ENCODE peak calls at places on chromosome 14, in six cellular contexts. J is lower lobe of right lung, Q is DMS53, A is mesendoderm, D is kidney, K is RWPE1. E is an unnamed sample.

GRCh38 chr14:54447231-54447692 is 6.1 kb upstream of the CNIH1 start:
- DNase-seq in J (peak; percentile 52), Q (no peak), A (no peak), D (no peak), K (peak; percentile 80), E (no peak)

GRCh38 chr14:88599321-88599720 is 36.5 kb downstream of the ZC3H14 start:
- DNase-seq in J (no peak), Q (no peak), A (no peak), D (no peak), K (no peak), E (no peak)

GRCh38 chr14:73777420-73777819 is 63.2 kb upstream of the PNMA1 start:
- DNase-seq in J (no peak), Q (peak; percentile 23), A (peak; percentile 85), D (no peak), K (no peak), E (no peak)

GRCh38 chr14:49621114-49621881 is 699 bp downstream of the MGAT2 start:
- DNase-seq in J (peak; percentile 90), Q (peak; percentile 84), A (peak; percentile 87), D (peak; percentile 92), K (no peak), E (peak; percentile 53)

GRCh38 chr14:86166541-86166940 is 636.6 kb downstream of the FLRT2 start:
- DNase-seq in J (no peak), Q (peak; percentile 3), A (no peak), D (no peak), K (no peak), E (no peak)

GRCh38 chr14:51625170-51625569 is 26.5 kb upstream of the FRMD6 start:
- DNase-seq in J (no peak), Q (no peak), A (no peak), D (no peak), K (no peak), E (no peak)

GRCh38 chr14:59254146-59254910 is 65.9 kb downstream of the DAAM1 start:
- DNase-seq in J (peak; percentile 65), Q (peak; percentile 24), A (peak; percentile 45), D (peak; percentile 77), K (no peak), E (peak; percentile 63)

GRCh38 chr14:72741836-72742681 is 151.8 kb downstream of the DPF3 start:
- DNase-seq in J (no peak), Q (no peak), A (no peak), D (no peak), K (no peak), E (no peak)

GRCh38 chr14:88168498-88169165 is 154.4 kb downstream of the KCNK10 start:
- DNase-seq in J (no peak), Q (peak; percentile 48), A (peak; percentile 78), D (no peak), K (no peak), E (peak; percentile 47)

GRCh38 chr14:79036506-79036905 is 866.3 kb downstream of the NRXN3 start:
- DNase-seq in J (no peak), Q (no peak), A (no peak), D (no peak), K (no peak), E (no peak)

GRCh38 chr14:81625343-81625742 is 91.7 kb upstream of the SEL1L start:
- DNase-seq in J (no peak), Q (peak; percentile 72), A (peak; percentile 44), D (no peak), K (peak; percentile 10), E (no peak)

GRCh38 chr14:60166144-60166543 is 946 bp upstream of the DHRS7 start:
- DNase-seq in J (no peak), Q (no peak), A (no peak), D (no peak), K (no peak), E (no peak)

GRCh38 chr14:50417853-50418252 is 21.2 kb upstream of the CDKL1 start:
- DNase-seq in J (no peak), Q (no peak), A (no peak), D (no peak), K (no peak), E (no peak)

E was measured in AG08396.